ENCODE peak calls at places on chromosomes 4 and X, in seven cellular contexts. One of them, this sample, is unnamed. For H3K9me3 and H3K4me1, the result is how much of the 10 kb centered on the place peaks cover.

GRCh38 chr4:156771171-156771837 is 200.3 kb downstream of the PDGFC start:
- DNase-seq in prostate gland: peak
- DNase-seq in psoas muscle: no peak
- DNase-seq in BE2C: no peak
- DNase-seq in right cardiac atrium: no peak
- DNase-seq in upper lobe of right lung: no peak
- DNase-seq in tibial nerve: no peak
- DNase-seq in this sample: no peak

GRCh38 chr4:90570615-90571014 is 443.4 kb downstream of the CCSER1 start:
- DNase-seq in prostate gland: no peak
- DNase-seq in psoas muscle: no peak
- DNase-seq in BE2C: no peak
- DNase-seq in right cardiac atrium: no peak
- DNase-seq in upper lobe of right lung: no peak
- DNase-seq in tibial nerve: no peak
- DNase-seq in this sample: no peak

GRCh38 chr4:173492315-173492714 is 37.7 kb downstream of the HAND2 start:
- DNase-seq in prostate gland: no peak
- DNase-seq in psoas muscle: no peak
- DNase-seq in BE2C: no peak
- DNase-seq in right cardiac atrium: no peak
- DNase-seq in upper lobe of right lung: no peak
- DNase-seq in tibial nerve: no peak
- DNase-seq in this sample: no peak

GRCh38 chr4:41746025-41746439 is 2.5 kb downstream of the PHOX2B start:
- DNase-seq in prostate gland: no peak
- DNase-seq in psoas muscle: no peak
- DNase-seq in BE2C: no peak
- DNase-seq in right cardiac atrium: no peak
- DNase-seq in upper lobe of right lung: no peak
- DNase-seq in tibial nerve: no peak
- DNase-seq in this sample: no peak

GRCh38 chrX:1075741-1076140 is 136.7 kb downstream of the CRLF2 start:
- DNase-seq in prostate gland: no peak
- DNase-seq in psoas muscle: no peak
- DNase-seq in BE2C: no peak
- DNase-seq in right cardiac atrium: no peak
- DNase-seq in upper lobe of right lung: peak
- DNase-seq in tibial nerve: no peak
- DNase-seq in this sample: no peak

GRCh38 chrX:18360867-18361266 is 6.4 kb upstream of the SCML2 start:
- DNase-seq in prostate gland: no peak
- DNase-seq in psoas muscle: no peak
- DNase-seq in BE2C: no peak
- DNase-seq in right cardiac atrium: no peak
- DNase-seq in upper lobe of right lung: no peak
- DNase-seq in tibial nerve: no peak
- DNase-seq in this sample: no peak

GRCh38 chr4:169438057-169438480 is 167.3 kb upstream of the SH3RF1 start:
- DNase-seq in prostate gland: no peak
- DNase-seq in psoas muscle: no peak
- DNase-seq in BE2C: no peak
- DNase-seq in right cardiac atrium: no peak
- DNase-seq in upper lobe of right lung: no peak
- DNase-seq in tibial nerve: no peak
- DNase-seq in this sample: no peak

GRCh38 chr4:52983563-52984303 is 121.6 kb downstream of the RASL11B start:
- DNase-seq in prostate gland: peak
- DNase-seq in psoas muscle: no peak
- DNase-seq in BE2C: peak
- DNase-seq in right cardiac atrium: no peak
- DNase-seq in upper lobe of right lung: no peak
- DNase-seq in tibial nerve: peak
- DNase-seq in this sample: peak

GRCh38 chr4:102988429-102989020 is 31.0 kb downstream of the SLC9B1 start:
- DNase-seq in prostate gland: no peak
- DNase-seq in psoas muscle: no peak
- DNase-seq in BE2C: no peak
- DNase-seq in right cardiac atrium: no peak
- DNase-seq in upper lobe of right lung: no peak
- DNase-seq in tibial nerve: no peak
- DNase-seq in this sample: no peak

GRCh38 chr4:163474027-163474426 is 473 bp upstream of the TKTL2 start:
- DNase-seq in prostate gland: no peak
- DNase-seq in psoas muscle: no peak
- DNase-seq in BE2C: no peak
- DNase-seq in right cardiac atrium: no peak
- DNase-seq in upper lobe of right lung: no peak
- DNase-seq in tibial nerve: no peak
- DNase-seq in this sample: no peak

GRCh38 chrX:10173331-10173900 is 16.6 kb downstream of the CLCN4 start:
- DNase-seq in prostate gland: peak
- DNase-seq in psoas muscle: peak
- DNase-seq in BE2C: no peak
- DNase-seq in right cardiac atrium: peak
- DNase-seq in upper lobe of right lung: no peak
- DNase-seq in tibial nerve: peak
- DNase-seq in this sample: peak

GRCh38 chr4:177380730-177381287 is 61.4 kb downstream of the AGA start:
- DNase-seq in prostate gland: no peak
- DNase-seq in psoas muscle: no peak
- DNase-seq in BE2C: peak
- DNase-seq in right cardiac atrium: no peak
- DNase-seq in upper lobe of right lung: no peak
- DNase-seq in tibial nerve: no peak
- DNase-seq in this sample: peak

GRCh38 chr4:24988776-24989175 is 42.0 kb downstream of the LGI2 start:
- DNase-seq in prostate gland: no peak
- DNase-seq in psoas muscle: no peak
- DNase-seq in BE2C: no peak
- DNase-seq in right cardiac atrium: no peak
- DNase-seq in upper lobe of right lung: no peak
- DNase-seq in tibial nerve: no peak
- DNase-seq in this sample: peak

GRCh38 chr4:6746721-6747689 is 31.0 kb downstream of the BLOC1S4 start:
- DNase-seq in prostate gland: peak
- DNase-seq in psoas muscle: no peak
- DNase-seq in BE2C: no peak
- DNase-seq in right cardiac atrium: peak
- DNase-seq in upper lobe of right lung: peak
- DNase-seq in tibial nerve: no peak
- DNase-seq in this sample: no peak

GRCh38 chrX:1165535-1166196 is 46.8 kb downstream of the CRLF2 start:
- DNase-seq in prostate gland: no peak
- DNase-seq in psoas muscle: no peak
- DNase-seq in BE2C: no peak
- DNase-seq in right cardiac atrium: no peak
- DNase-seq in upper lobe of right lung: no peak
- DNase-seq in tibial nerve: no peak
- DNase-seq in this sample: no peak

GRCh38 chr4:174663254-174663653 is 141.0 kb upstream of the HPGD start:
- DNase-seq in prostate gland: no peak
- DNase-seq in psoas muscle: no peak
- DNase-seq in BE2C: no peak
- DNase-seq in right cardiac atrium: no peak
- DNase-seq in upper lobe of right lung: no peak
- DNase-seq in tibial nerve: no peak
- DNase-seq in this sample: no peak

GRCh38 chrX:77597511-77597910 is 150.3 kb downstream of the FGF16 start:
- DNase-seq in prostate gland: no peak
- DNase-seq in psoas muscle: no peak
- DNase-seq in BE2C: no peak
- DNase-seq in right cardiac atrium: no peak
- DNase-seq in upper lobe of right lung: no peak
- DNase-seq in tibial nerve: no peak
- DNase-seq in this sample: no peak

GRCh38 chr4:80071643-80072606 is 1.1 kb downstream of the ANTXR2 start:
- DNase-seq in prostate gland: peak
- DNase-seq in psoas muscle: peak
- DNase-seq in BE2C: peak
- DNase-seq in right cardiac atrium: peak
- DNase-seq in upper lobe of right lung: peak
- DNase-seq in tibial nerve: peak
- DNase-seq in this sample: no peak

GRCh38 chr4:101014417-101014816 is 332.9 kb downstream of the PPP3CA start:
- DNase-seq in prostate gland: no peak
- DNase-seq in psoas muscle: no peak
- DNase-seq in BE2C: no peak
- DNase-seq in right cardiac atrium: no peak
- DNase-seq in upper lobe of right lung: no peak
- DNase-seq in tibial nerve: no peak
- DNase-seq in this sample: no peak
- H3K9me3 ChIP-seq in prostate gland: under half
- H3K9me3 ChIP-seq in psoas muscle: under half
- H3K9me3 ChIP-seq in BE2C: under half
- H3K9me3 ChIP-seq in right cardiac atrium: under half
- H3K9me3 ChIP-seq in upper lobe of right lung: under half
- H3K9me3 ChIP-seq in tibial nerve: under half
- H3K9me3 ChIP-seq in this sample: under half

GRCh38 chrX:154352012-154352401 is 22.4 kb downstream of the FLNA start:
- DNase-seq in prostate gland: no peak
- DNase-seq in psoas muscle: peak
- DNase-seq in BE2C: peak
- DNase-seq in right cardiac atrium: no peak
- DNase-seq in upper lobe of right lung: peak
- DNase-seq in tibial nerve: no peak
- DNase-seq in this sample: no peak

GRCh38 chrX:154349359-154349935 is 25.0 kb downstream of the FLNA start:
- DNase-seq in prostate gland: no peak
- DNase-seq in psoas muscle: peak
- DNase-seq in BE2C: no peak
- DNase-seq in right cardiac atrium: peak
- DNase-seq in upper lobe of right lung: peak
- DNase-seq in tibial nerve: no peak
- DNase-seq in this sample: no peak

GRCh38 chrX:154349979-154350378 is 24.5 kb downstream of the FLNA start:
- DNase-seq in prostate gland: no peak
- DNase-seq in psoas muscle: peak
- DNase-seq in BE2C: no peak
- DNase-seq in right cardiac atrium: no peak
- DNase-seq in upper lobe of right lung: no peak
- DNase-seq in tibial nerve: no peak
- DNase-seq in this sample: no peak

GRCh38 chrX:154351183-154352011 is 23.0 kb downstream of the FLNA start:
- DNase-seq in prostate gland: no peak
- DNase-seq in psoas muscle: no peak
- DNase-seq in BE2C: peak
- DNase-seq in right cardiac atrium: no peak
- DNase-seq in upper lobe of right lung: peak
- DNase-seq in tibial nerve: no peak
- DNase-seq in this sample: no peak

DNA sequence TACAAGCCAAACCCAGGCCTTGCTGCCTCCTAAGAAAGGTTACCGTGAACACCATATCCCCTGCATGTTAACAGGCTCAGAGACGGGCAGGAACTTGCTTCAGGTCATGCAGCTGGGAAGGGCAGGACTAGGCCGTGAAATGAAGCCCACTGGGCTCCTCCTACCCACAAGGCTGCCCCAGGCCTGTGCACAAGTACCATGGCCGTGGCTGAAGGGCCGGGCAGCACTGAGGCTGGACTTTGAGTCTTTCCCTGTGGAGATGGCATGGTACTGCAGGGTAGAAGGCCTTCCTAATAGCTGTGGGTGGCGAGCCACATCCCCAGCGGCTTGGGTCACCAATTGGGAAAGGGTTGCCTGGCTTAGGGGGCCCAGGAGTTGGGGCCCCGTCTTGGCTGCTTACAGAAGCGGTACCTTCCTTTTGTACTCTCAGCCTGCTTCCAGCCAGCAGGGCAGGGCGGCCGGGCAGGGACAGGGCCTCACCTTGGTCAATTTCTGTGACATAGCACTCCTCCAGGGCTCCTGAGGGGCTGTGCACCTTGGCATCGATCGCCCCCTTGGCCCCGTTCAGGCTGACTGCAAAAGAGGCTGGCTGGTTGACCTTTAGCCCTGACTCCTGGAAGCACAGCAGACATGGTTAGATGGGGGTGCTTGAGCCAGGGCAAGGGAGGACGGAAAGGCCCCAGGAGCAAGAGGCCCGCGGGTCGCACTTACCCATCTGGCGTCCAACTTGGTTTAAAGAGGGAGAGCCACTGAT is 23.8 kb downstream of the FLNA start:
- DNase-seq in prostate gland: no peak
- DNase-seq in psoas muscle: peak
- DNase-seq in BE2C: no peak
- DNase-seq in right cardiac atrium: no peak
- DNase-seq in upper lobe of right lung: no peak
- DNase-seq in tibial nerve: no peak
- DNase-seq in this sample: no peak
- H3K4me1 ChIP-seq in prostate gland: under half
- H3K4me1 ChIP-seq in psoas muscle: under half
- H3K4me1 ChIP-seq in BE2C: under half
- H3K4me1 ChIP-seq in right cardiac atrium: under half
- H3K4me1 ChIP-seq in upper lobe of right lung: under half
- H3K4me1 ChIP-seq in tibial nerve: under half
- H3K4me1 ChIP-seq in this sample: under half

DNA sequence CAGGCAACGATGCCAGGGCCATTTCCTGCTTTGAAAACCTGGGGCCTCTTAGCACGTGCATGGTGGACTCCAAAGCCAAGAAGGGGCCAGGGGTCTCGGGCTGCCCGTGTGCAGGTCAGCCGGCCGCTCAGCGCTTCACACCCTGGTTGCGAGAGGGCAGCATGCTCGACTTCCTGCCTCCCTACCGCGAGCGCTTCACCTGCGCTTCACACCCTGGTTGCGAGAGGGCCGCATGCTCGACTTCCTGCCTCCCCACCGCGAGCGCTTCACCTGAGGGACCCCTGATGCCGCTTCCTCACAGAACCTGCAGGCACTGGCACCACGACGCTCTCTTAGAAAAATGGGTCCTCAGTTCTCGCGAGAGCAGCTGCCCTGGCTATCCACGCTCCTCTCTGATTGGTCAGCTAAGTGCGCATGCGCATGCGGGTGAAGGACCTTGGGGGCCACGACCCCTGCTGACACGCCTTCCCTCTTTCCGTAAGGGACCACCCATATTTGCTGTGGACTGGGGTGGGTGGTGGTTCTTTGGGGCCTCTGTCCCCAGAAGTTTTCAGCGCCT is at the start of gene FAM9A:
- DNase-seq in prostate gland: no peak
- DNase-seq in psoas muscle: no peak
- DNase-seq in BE2C: no peak
- DNase-seq in right cardiac atrium: no peak
- DNase-seq in upper lobe of right lung: no peak
- DNase-seq in tibial nerve: no peak
- DNase-seq in this sample: no peak
- H3K9me3 ChIP-seq in prostate gland: under half
- H3K9me3 ChIP-seq in psoas muscle: under half
- H3K9me3 ChIP-seq in BE2C: under half
- H3K9me3 ChIP-seq in right cardiac atrium: under half
- H3K9me3 ChIP-seq in upper lobe of right lung: under half
- H3K9me3 ChIP-seq in tibial nerve: under half
- H3K9me3 ChIP-seq in this sample: under half

DNA sequence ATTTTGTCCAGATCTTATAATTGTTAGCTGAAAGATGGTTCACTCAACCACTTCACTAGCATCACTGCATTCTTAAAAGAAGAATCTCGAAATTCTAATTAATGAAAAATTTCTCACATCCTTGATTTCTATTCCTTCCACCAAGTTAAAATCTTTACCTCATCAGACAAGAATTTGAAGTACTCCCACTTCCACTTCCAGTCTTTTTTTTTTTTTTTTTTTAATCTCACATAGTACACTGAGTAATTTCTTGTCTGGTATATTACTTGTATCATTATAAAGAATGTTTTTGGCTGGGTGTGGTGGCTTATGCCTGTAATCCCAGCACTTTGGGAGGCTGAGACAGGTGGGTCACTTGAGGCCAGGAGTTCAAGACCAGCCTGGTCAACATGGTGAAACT is 73.2 kb downstream of the FBXW7 start:
- DNase-seq in prostate gland: no peak
- DNase-seq in psoas muscle: no peak
- DNase-seq in BE2C: no peak
- DNase-seq in right cardiac atrium: no peak
- DNase-seq in upper lobe of right lung: no peak
- DNase-seq in tibial nerve: no peak
- DNase-seq in this sample: no peak
- H3K4me1 ChIP-seq in prostate gland: under half
- H3K4me1 ChIP-seq in psoas muscle: under half
- H3K4me1 ChIP-seq in BE2C: under half
- H3K4me1 ChIP-seq in right cardiac atrium: under half
- H3K4me1 ChIP-seq in upper lobe of right lung: under half
- H3K4me1 ChIP-seq in tibial nerve: under half
- H3K4me1 ChIP-seq in this sample: under half

This sample was measured in iPS DF 6.9.